ENCODE peak calls at places on chromosomes 16 and 17, in seven cellular contexts. V, C, A, J, U, S and D are unnamed samples.

GRCh38 chr16:8888951-8889892 is 7.1 kb downstream of the LITAFD start:
- DNase-seq in V (no peak), C (no peak), A (no peak), J (no peak), U (no peak), S (no peak), D (no peak)

GRCh38 chr16:2229602-2230250 is 6.3 kb downstream of the E4F1 start:
- DNase-seq in V (no peak), C (no peak), A (no peak), J (no peak), U (no peak), S (no peak), D (no peak)

GRCh38 chr16:29790949-29791844 is 646 bp downstream of the KIF22 start:
- DNase-seq in V (peak; percentile 39), C (no peak), A (no peak), J (no peak), U (no peak), S (no peak), D (no peak)

GRCh38 chr16:61897657-61898056 is 138.6 kb downstream of the CDH8 start:
- DNase-seq in V (no peak), C (no peak), A (no peak), J (no peak), U (no peak), S (no peak), D (no peak)

GRCh38 chr16:12340151-12340733 is 363.7 kb downstream of the SNX29 start:
- DNase-seq in V (no peak), C (no peak), A (peak; percentile 55), J (peak; percentile 74), U (peak; percentile 72), S (peak; percentile 58), D (peak; percentile 74)

GRCh38 chr16:88940196-88941050 is 36.6 kb downstream of the CBFA2T3 start:
- DNase-seq in V (peak; percentile 63), C (no peak), A (no peak), J (no peak), U (peak; percentile 72), S (no peak), D (peak; percentile 55)

GRCh38 chr16:13307255-13307654 is 405.9 kb downstream of the SHISA9 start:
- DNase-seq in V (no peak), C (no peak), A (no peak), J (no peak), U (no peak), S (no peak), D (no peak)

GRCh38 chr17:66348605-66349165 is 46.3 kb downstream of the PRKCA start:
- DNase-seq in V (peak; percentile 48), C (no peak), A (peak; percentile 22), J (peak; percentile 68), U (no peak), S (peak; percentile 59), D (no peak)

GRCh38 chr16:19105891-19106624 is 7.7 kb upstream of the ITPRIPL2 start:
- DNase-seq in V (no peak), C (no peak), A (no peak), J (no peak), U (no peak), S (no peak), D (no peak)

GRCh38 chr16:73710526-73710925 is 586.1 kb upstream of the PSMD7 start:
- DNase-seq in V (no peak), C (no peak), A (no peak), J (no peak), U (no peak), S (no peak), D (no peak)

GRCh38 chr16:73714976-73715375 is 581.6 kb upstream of the PSMD7 start:
- DNase-seq in V (no peak), C (no peak), A (no peak), J (no peak), U (no peak), S (no peak), D (no peak)

GRCh38 chr16:73711441-73712080 is 585.1 kb upstream of the PSMD7 start:
- DNase-seq in V (no peak), C (no peak), A (no peak), J (no peak), U (no peak), S (no peak), D (no peak)

GRCh38 chr16:73713301-73713700 is 583.3 kb upstream of the PSMD7 start:
- DNase-seq in V (no peak), C (no peak), A (no peak), J (no peak), U (no peak), S (no peak), D (no peak)

DNA sequence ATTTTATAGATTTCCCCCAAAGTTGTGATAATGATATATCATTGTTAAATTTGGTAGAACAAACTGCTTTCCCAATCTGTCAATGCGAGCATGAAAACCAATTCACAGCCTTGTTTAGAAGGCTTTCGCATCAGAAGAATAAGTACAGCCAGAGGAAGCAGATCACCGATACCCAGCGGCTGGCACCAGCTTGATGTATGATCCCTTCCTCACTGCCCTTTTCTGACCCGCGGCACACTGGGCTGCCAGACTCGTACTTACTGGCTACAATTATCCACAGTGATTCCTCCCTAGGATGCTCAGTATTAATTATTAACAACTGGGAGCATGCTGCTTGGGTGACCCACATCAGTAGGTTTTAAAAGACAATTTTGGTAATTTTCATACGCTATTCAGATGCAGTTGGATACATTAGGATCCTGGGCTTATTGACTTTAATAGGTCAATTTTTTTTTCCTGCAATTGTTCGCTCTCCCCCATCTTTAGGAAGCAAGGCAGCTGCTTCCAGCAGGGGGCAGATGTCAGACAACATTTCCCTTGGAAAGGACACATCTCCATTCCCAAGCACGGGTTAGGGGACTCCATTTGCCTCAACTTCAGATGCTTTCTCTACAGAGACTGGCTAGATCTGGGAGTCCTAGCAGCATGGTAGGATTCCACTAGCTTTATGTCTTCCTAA is 582.7 kb upstream of the PSMD7 start:
- DNase-seq in V (peak; percentile 37), C (no peak), A (peak; percentile 27), J (peak; percentile 42), U (peak; percentile 78), S (peak; percentile 30), D (no peak)
- TF ChIP-seq JUND in V (no peak), C (no peak), A (no peak), J (no peak), U (no peak), S (no peak), D (no peak)

GRCh38 chr16:79638386-79639106 is 38.0 kb upstream of the MAF start:
- DNase-seq in V (no peak), C (no peak), A (no peak), J (no peak), U (no peak), S (no peak), D (no peak)
- TF ChIP-seq JUND in V (no peak), C (no peak), A (no peak), J (no peak), U (no peak), S (no peak), D (no peak)

GRCh38 chr17:69314246-69315030 is 12.5 kb downstream of the ABCA5 start:
- DNase-seq in V (peak; percentile 14), C (no peak), A (no peak), J (no peak), U (no peak), S (no peak), D (no peak)
- TF ChIP-seq JUND in V (no peak), C (no peak), A (no peak), J (no peak), U (no peak), S (no peak), D (no peak)

GRCh38 chr17:49995055-49995738 is at the start of gene DLX3:
- DNase-seq in V (peak; percentile 81), C (no peak), A (no peak), J (no peak), U (peak; percentile 88), S (no peak), D (peak; percentile 97)
- TF ChIP-seq JUND in V (no peak), C (no peak), A (no peak), J (no peak), U (no peak), S (no peak), D (no peak)

GRCh38 chr16:87601322-87602004 is 845 bp upstream of the JPH3 start:
- DNase-seq in V (peak; percentile 50), C (no peak), A (no peak), J (no peak), U (no peak), S (no peak), D (no peak)

GRCh38 chr16:87604572-87605135 is 2.3 kb downstream of the JPH3 start:
- DNase-seq in V (peak; percentile 85), C (no peak), A (no peak), J (no peak), U (no peak), S (no peak), D (no peak)

GRCh38 chr16:87603684-87604571 is 1.6 kb downstream of the JPH3 start:
- DNase-seq in V (peak; percentile 77), C (no peak), A (no peak), J (no peak), U (no peak), S (no peak), D (no peak)

GRCh38 chr16:87602005-87602790 is at the start of gene JPH3:
- DNase-seq in V (peak; percentile 92), C (no peak), A (no peak), J (no peak), U (peak; percentile 87), S (peak; percentile 71), D (no peak)

GRCh38 chr16:87602821-87603683 is 744 bp downstream of the JPH3 start:
- DNase-seq in V (peak; percentile 83), C (no peak), A (no peak), J (no peak), U (peak; percentile 75), S (no peak), D (peak; percentile 66)
- TF ChIP-seq JUND in V (no peak), C (no peak), A (no peak), J (no peak), U (no peak), S (no peak), D (no peak)